ENCODE peak calls at places on chromosomes 4 and X, in four cellular contexts. D is neuronal stem cell, C is H9, W is IMR-90. L is an unnamed sample.

GRCh38 chrX:826448-826847 is 195.9 kb downstream of the SHOX start:
- DNase-seq in D (no peak), C (no peak), W (no peak), L (no peak)

GRCh38 chrX:45324941-45325340 is 124.3 kb upstream of the DIPK2B start:
- DNase-seq in W (peak; percentile 52), C (no peak), D (no peak), L (peak; percentile 43)

GRCh38 chr4:38818441-38818976 is 13.9 kb upstream of the TLR1 start:
- DNase-seq in C (no peak), W (no peak), D (no peak), L (no peak)

GRCh38 chr4:168811207-168811606 is 198.8 kb downstream of the CBR4 start:
- DNase-seq in C (no peak), D (no peak), W (no peak), L (no peak)

GRCh38 chr4:7328913-7329638 is 105.7 kb downstream of the PSAPL1 start:
- DNase-seq in C (no peak), W (peak; percentile 57), D (no peak), L (peak; percentile 61)

GRCh38 chrX:11180571-11180970 is 69.4 kb downstream of the HCCS start:
- DNase-seq in C (no peak), W (no peak), D (no peak), L (no peak)

GRCh38 chrX:46649421-46650260 is 76.1 kb downstream of the CHST7 start:
- DNase-seq in W (peak; percentile 19), D (no peak), C (peak; percentile 69), L (no peak)

GRCh38 chr4:41318839-41319530 is 62.3 kb downstream of the UCHL1 start:
- DNase-seq in D (no peak), C (no peak), W (no peak), L (peak; percentile 61)

GRCh38 chr4:74659576-74660411 is 134.5 kb downstream of the BTC start:
- DNase-seq in D (no peak), C (no peak), W (peak; percentile 99), L (peak; percentile 97)

GRCh38 chrX:106726485-106727437 is at the start of gene RNF128:
- DNase-seq in D (no peak), C (peak; percentile 78), W (peak; percentile 26), L (peak; percentile 22)

DNA sequence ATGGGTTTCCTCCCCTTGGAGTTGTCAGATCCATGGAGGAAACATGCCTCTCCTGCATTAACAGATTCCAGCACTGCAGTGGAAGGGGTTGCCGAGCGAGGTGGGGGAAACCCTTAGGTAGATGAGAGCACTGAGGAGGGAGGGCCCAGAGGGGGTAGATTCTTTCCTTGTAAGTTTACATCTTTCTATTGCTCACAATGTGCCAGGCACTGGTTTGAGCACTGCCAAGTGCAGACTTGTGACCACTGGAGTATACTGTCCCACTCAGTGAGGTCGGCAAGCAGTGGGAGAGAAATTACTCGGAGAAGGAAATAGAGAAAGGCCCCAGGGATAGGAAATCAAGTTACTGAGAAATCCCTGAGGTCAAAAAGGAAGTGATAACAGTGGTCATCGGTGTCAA is 27.8 kb upstream of the TMEM154 start:
- DNase-seq in C (no peak), W (no peak), D (no peak), L (no peak)
- H4K8ac ChIP-seq in C (no peak overlapping the region), W (no peak overlapping the region), D (no peak overlapping the region), L (no peak overlapping the region)

DNA sequence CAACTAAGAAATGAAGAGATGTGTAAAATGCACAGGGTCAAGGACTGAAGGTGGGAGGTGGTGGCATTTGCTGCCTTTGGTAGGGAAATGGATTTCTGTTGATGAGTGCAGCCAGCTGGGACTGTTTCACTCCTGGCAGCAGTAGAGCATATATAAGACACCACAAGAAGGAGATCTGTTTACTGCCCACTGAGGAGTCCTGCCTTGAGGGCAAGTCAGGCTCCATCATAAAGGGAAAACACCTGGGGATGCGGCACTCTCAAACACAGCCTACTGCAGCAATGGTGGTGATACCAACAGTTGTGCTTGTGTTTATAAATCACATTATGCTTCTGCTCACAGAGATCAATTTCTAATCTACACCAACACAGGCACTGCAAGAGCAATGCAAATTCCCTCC is 222.1 kb downstream of the TACR3 start:
- DNase-seq in D (no peak), W (no peak), C (no peak), L (no peak)
- H4K8ac ChIP-seq in D (no peak overlapping the region), W (no peak overlapping the region), C (no peak overlapping the region), L (no peak overlapping the region)

GRCh38 chr4:48484494-48485168 is 1.5 kb downstream of the SLC10A4 start:
- DNase-seq in C (peak; percentile 33), D (no peak), W (no peak), L (no peak)

GRCh38 chr4:48478273-48478672 is 4.9 kb upstream of the SLC10A4 start:
- DNase-seq in C (no peak), D (no peak), W (no peak), L (no peak)

GRCh38 chr4:48481581-48481980 is 1.6 kb upstream of the SLC10A4 start:
- DNase-seq in C (no peak), W (no peak), D (no peak), L (no peak)

GRCh38 chr4:48483006-48483776 is at the start of gene SLC10A4:
- DNase-seq in C (peak; percentile 63), W (no peak), D (peak; percentile 40), L (peak; percentile 6)

GRCh38 chr4:48483777-48484493 is 792 bp downstream of the SLC10A4 start:
- DNase-seq in D (no peak), C (peak; percentile 45), W (no peak), L (no peak)
- H4K8ac ChIP-seq in D (peak overlapping the region; percentile 97), C (no peak overlapping the region), W (no peak overlapping the region), L (no peak overlapping the region)

GRCh38 chr4:145195167-145195952 is 15.0 kb upstream of the OTUD4 start:
- DNase-seq in C (no peak), W (no peak), D (no peak), L (no peak)
- H4K8ac ChIP-seq in C (no peak overlapping the region), W (no peak overlapping the region), D (no peak overlapping the region), L (no peak overlapping the region)

GRCh38 chr4:125836597-125837195 is 521.9 kb downstream of the FAT4 start:
- DNase-seq in C (no peak), W (peak; percentile 57), D (no peak), L (peak; percentile 38)

GRCh38 chr4:125837493-125838238 is 522.9 kb downstream of the FAT4 start:
- DNase-seq in C (no peak), D (no peak), W (peak; percentile 4), L (peak; percentile 85)

GRCh38 chr4:125838924-125839323 is 524.2 kb downstream of the FAT4 start:
- DNase-seq in C (no peak), D (no peak), W (peak; percentile 13), L (peak; percentile 3)

DNA sequence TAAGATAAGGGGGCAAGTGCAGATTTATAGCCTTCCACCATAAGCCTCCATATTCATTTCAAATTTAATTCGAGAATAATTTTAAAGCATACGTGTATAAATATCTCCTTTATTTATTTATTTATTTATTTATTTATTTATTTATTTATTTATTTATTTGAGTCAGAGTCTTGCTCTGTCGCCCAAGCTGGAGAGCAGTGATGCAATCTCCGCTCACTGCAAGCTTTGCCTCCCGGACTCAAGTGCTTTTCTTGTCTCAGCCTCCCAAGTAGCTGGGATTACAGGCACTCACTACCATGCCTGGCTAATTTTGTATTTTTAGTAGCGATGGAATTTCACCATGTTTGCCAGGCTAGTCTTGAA is 523.5 kb downstream of the FAT4 start:
- DNase-seq in W (no peak), D (no peak), C (no peak), L (peak; percentile 75)
- H4K8ac ChIP-seq in W (no peak overlapping the region), D (no peak overlapping the region), C (no peak overlapping the region), L (no peak overlapping the region)

L was measured in mesenchymal stem cell.